ENCODE peak calls at places on chromosomes 1 and 21, in five cellular contexts. F is heart right ventricle, N is mesothelial cell of epicardium, M is Peyer's patch, C is breast epithelium. U is an unnamed sample.

GRCh38 chr1:205480349-205481278 is 23.9 kb upstream of the CDK18 start:
- DNase-seq in F (no peak), N (no peak), M (no peak), C (no peak), U (peak; percentile 42)

GRCh38 chr1:23745515-23745914 is 2.2 kb downstream of the ELOA start:
- DNase-seq in F (no peak), N (no peak), M (no peak), C (no peak), U (no peak)

GRCh38 chr1:65147424-65148177 is 402 bp upstream of the AK4 start:
- DNase-seq in F (peak; percentile 61), N (no peak), M (peak; percentile 65), C (peak; percentile 41), U (peak; percentile 30)

GRCh38 chr1:205578780-205579571 is 52.8 kb downstream of the ELK4 start:
- DNase-seq in F (no peak), N (no peak), M (no peak), C (no peak), U (no peak)

GRCh38 chr1:98556521-98557158 is 104.9 kb upstream of the SNX7 start:
- DNase-seq in F (no peak), N (no peak), M (no peak), C (no peak), U (no peak)

GRCh38 chr1:211340622-211341487 is 14.2 kb downstream of the TRAF5 start:
- DNase-seq in F (no peak), N (no peak), M (no peak), C (peak; percentile 9), U (no peak)

GRCh38 chr21:43917515-43918384 is 52.7 kb downstream of the AGPAT3 start:
- DNase-seq in F (no peak), N (no peak), M (peak; percentile 50), C (no peak), U (no peak)

GRCh38 chr1:45554198-45554597 is 3.6 kb downstream of the AKR1A1 start:
- DNase-seq in F (no peak), N (no peak), M (peak; percentile 53), C (no peak), U (no peak)

GRCh38 chr1:56397811-56398231 is 181.5 kb downstream of the PLPP3 start:
- DNase-seq in F (no peak), N (no peak), M (no peak), C (no peak), U (no peak)

GRCh38 chr21:32103361-32103760 is 175.5 kb downstream of the MIS18A start:
- DNase-seq in F (no peak), N (no peak), M (no peak), C (no peak), U (no peak)

GRCh38 chr21:32101206-32101763 is 177.6 kb downstream of the MIS18A start:
- DNase-seq in F (no peak), N (no peak), M (no peak), C (no peak), U (no peak)

GRCh38 chr21:32102426-32102825 is 176.4 kb downstream of the MIS18A start:
- DNase-seq in F (no peak), N (no peak), M (no peak), C (no peak), U (no peak)

GRCh38 chr21:32096411-32096810 is 182.4 kb downstream of the MIS18A start:
- DNase-seq in F (peak; percentile 17), N (no peak), M (no peak), C (no peak), U (no peak)

GRCh38 chr21:32099812-32100416 is 178.9 kb downstream of the MIS18A start:
- DNase-seq in F (no peak), N (no peak), M (no peak), C (no peak), U (no peak)
- TF ChIP-seq CTCF in F (no peak), N (no peak), M (no peak), C (no peak), U (no peak)

GRCh38 chr1:38037481-38037939 is 9.1 kb downstream of the POU3F1 start:
- DNase-seq in F (no peak), N (no peak), M (no peak), C (no peak), U (no peak)
- TF ChIP-seq CTCF in F (peak; percentile 26), N (no peak), M (no peak), C (no peak), U (no peak)

DNA sequence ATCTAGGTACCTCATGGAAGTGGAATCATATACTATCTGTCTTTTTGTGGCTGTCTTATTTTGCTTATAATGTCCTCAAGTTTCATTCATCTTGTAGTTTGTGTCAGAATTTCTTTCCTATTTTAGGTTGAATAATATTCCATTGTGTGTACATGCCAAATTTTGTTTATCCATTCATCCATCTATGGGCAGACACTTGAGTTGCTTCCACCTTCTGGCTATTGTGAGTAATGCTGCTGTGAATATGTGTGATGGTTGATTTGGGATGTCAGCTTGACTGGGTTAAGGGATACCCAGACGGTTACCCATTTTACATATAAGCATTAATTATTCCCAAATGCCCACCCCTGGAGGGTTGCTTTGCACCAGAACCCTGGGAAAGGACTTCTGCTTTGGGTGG is 477.5 kb downstream of the PTPRU start:
- DNase-seq in F (no peak), N (no peak), M (no peak), C (no peak), U (no peak)
- TF ChIP-seq CTCF in F (peak; percentile 9), N (no peak), M (no peak), C (no peak), U (no peak)

GRCh38 chr21:21148514-21148913 is 150.3 kb downstream of the NCAM2 start:
- DNase-seq in F (no peak), N (no peak), M (no peak), C (no peak), U (no peak)

GRCh38 chr21:21148009-21148408 is 149.8 kb downstream of the NCAM2 start:
- DNase-seq in F (no peak), N (no peak), M (no peak), C (no peak), U (no peak)

GRCh38 chr21:21146587-21147373 is 148.6 kb downstream of the NCAM2 start:
- DNase-seq in F (no peak), N (no peak), M (no peak), C (no peak), U (no peak)

GRCh38 chr21:21147374-21147745 is 149.2 kb downstream of the NCAM2 start:
- DNase-seq in F (no peak), N (no peak), M (no peak), C (no peak), U (no peak)

DNA sequence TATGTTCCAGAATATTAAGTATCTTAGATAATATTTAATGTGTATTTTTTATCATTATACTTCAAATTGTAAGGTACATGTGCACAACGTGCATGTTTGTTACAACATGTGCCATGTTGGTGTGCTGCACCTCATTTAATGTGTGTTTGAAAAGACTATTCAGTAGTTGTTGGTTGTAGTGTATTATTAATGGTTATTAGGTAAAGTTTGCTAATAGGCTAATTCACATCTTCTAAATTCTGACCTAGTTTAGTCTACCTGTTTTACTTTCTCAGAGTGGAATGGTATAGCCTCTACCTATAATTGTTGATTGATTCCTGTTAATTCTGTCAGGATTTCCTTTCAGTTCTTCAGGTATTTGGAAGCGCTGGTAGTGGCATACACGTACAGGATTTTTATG is 153.0 kb downstream of the NCAM2 start:
- DNase-seq in F (no peak), N (no peak), M (no peak), C (no peak), U (no peak)
- TF ChIP-seq CTCF in F (no peak), N (no peak), M (no peak), C (no peak), U (no peak)

DNA sequence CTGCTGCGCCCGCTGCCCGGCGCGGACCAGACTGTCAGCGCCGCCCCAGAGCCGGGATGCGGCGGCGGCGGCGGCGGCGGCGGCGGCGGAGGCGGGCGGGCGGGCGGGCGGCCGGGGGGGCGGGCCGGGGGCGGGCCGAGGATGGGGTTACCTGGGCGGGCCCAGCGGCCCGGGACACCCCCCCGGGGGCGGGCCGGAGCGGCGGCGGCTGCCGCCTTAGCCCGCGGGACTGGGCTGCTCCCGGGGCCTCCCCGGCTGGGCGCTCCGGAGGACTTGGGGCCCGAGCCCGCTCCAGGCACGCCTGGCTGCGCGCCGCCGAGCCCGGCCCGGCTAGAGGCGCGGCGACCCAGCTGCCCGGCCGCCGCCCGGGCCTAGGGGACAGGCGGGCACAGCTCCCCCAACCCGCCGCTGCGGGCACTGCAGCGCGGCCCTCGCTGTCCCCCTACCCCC is at the start of gene WNT4:
- DNase-seq in F (peak; percentile 37), N (no peak), M (peak; percentile 68), C (no peak), U (peak; percentile 48)
- TF ChIP-seq CTCF in F (peak; percentile 36), N (no peak), M (no peak), C (no peak), U (no peak)

GRCh38 chr1:167439301-167439988 is 78.9 kb downstream of the CD247 start:
- DNase-seq in F (peak; percentile 43), N (no peak), M (no peak), C (no peak), U (no peak)
- TF ChIP-seq CTCF in F (peak; percentile 33), N (no peak), M (no peak), C (no peak), U (no peak)

GRCh38 chr1:203025721-203026665 is at the start of gene PPFIA4:
- DNase-seq in F (peak; percentile 89), N (peak; percentile 89), M (peak; percentile 92), C (peak; percentile 80), U (peak; percentile 87)
- TF ChIP-seq CTCF in F (peak; percentile 21), N (no peak), M (no peak), C (no peak), U (no peak)

GRCh38 chr1:87953109-87953508 is 624.4 kb downstream of the LMO4 start:
- DNase-seq in F (no peak), N (no peak), M (no peak), C (no peak), U (no peak)

GRCh38 chr1:87955038-87955437 is 626.4 kb downstream of the LMO4 start:
- DNase-seq in F (no peak), N (no peak), M (no peak), C (no peak), U (no peak)

GRCh38 chr1:87956072-87956471 is 627.4 kb downstream of the LMO4 start:
- DNase-seq in F (no peak), N (no peak), M (no peak), C (no peak), U (no peak)

GRCh38 chr1:87951852-87952251 is 623.2 kb downstream of the LMO4 start:
- DNase-seq in F (no peak), N (no peak), M (no peak), C (no peak), U (no peak)

GRCh38 chr1:87953732-87954344 is 625.2 kb downstream of the LMO4 start:
- DNase-seq in F (peak; percentile 27), N (no peak), M (peak; percentile 58), C (peak; percentile 39), U (peak; percentile 21)
- TF ChIP-seq CTCF in F (peak; percentile 88), N (peak; percentile 66), M (peak; percentile 53), C (peak; percentile 44), U (no peak)

GRCh38 chr1:160534823-160535605 is 12.0 kb upstream of the SLAMF6 start:
- DNase-seq in F (no peak), N (no peak), M (no peak), C (no peak), U (no peak)
- TF ChIP-seq CTCF in F (no peak), N (no peak), M (no peak), C (no peak), U (no peak)

GRCh38 chr1:114215426-114215825 is 61.8 kb upstream of the SYT6 start:
- DNase-seq in F (no peak), N (no peak), M (no peak), C (no peak), U (no peak)
- TF ChIP-seq CTCF in F (no peak), N (no peak), M (no peak), C (no peak), U (no peak)

U was measured in activated B cell treated with CpG ODN at 0.5 μM for 24 hours.